ENCODE peak calls at places on chromosome 11, in six cellular contexts. V is fibroblast of lung, W is endothelial cell of umbilical vein, A is A549, U is dorsolateral prefrontal cortex, O is AG04450. J is an unnamed sample.

GRCh38 chr11:69295995-69296889 is 2.3 kb downstream of the MYEOV start:
- DNase-seq in V (peak), W (no peak), A (no peak), U (no peak), O (peak), J (no peak)

GRCh38 chr11:1879941-1880720 is 11.6 kb downstream of the PRR33 start:
- DNase-seq in V (peak), W (peak), A (no peak), U (peak), O (no peak), J (no peak)

GRCh38 chr11:66287256-66288137 is 1.4 kb downstream of the YIF1A start:
- DNase-seq in V (no peak), W (no peak), A (no peak), U (no peak), O (no peak), J (no peak)

GRCh38 chr11:121366970-121367369 is 74.4 kb downstream of the SC5D start:
- DNase-seq in V (no peak), W (no peak), A (no peak), U (no peak), O (no peak), J (no peak)

GRCh38 chr11:57224537-57224936 is 12.5 kb downstream of the APLNR start:
- DNase-seq in V (peak), W (no peak), A (peak), U (no peak), O (no peak), J (no peak)

GRCh38 chr11:57100638-57101312 is 81.0 kb upstream of the LRRC55 start:
- DNase-seq in V (no peak), W (peak), A (no peak), U (no peak), O (no peak), J (no peak)

GRCh38 chr11:133291672-133292265 is 240.5 kb downstream of the OPCML start:
- DNase-seq in V (no peak), W (no peak), A (no peak), U (no peak), O (no peak), J (no peak)

GRCh38 chr11:106585061-106585460 is 433.2 kb downstream of the GUCY1A2 start:
- DNase-seq in V (peak), W (no peak), A (no peak), U (no peak), O (no peak), J (no peak)

GRCh38 chr11:281486-282161 is 3.4 kb downstream of the NLRP6 start:
- DNase-seq in V (no peak), W (no peak), A (no peak), U (no peak), O (no peak), J (no peak)

GRCh38 chr11:96017872-96018271 is 94.0 kb upstream of the MTMR2 start:
- DNase-seq in V (no peak), W (no peak), A (no peak), U (no peak), O (no peak), J (no peak)

GRCh38 chr11:20387262-20388095 is at the start of gene PRMT3:
- DNase-seq in V (peak), W (peak), A (peak), U (peak), O (peak), J (peak)
- TF ChIP-seq CTCF in V (peak), W (peak), A (peak), U (peak), O (no peak), J (peak)

GRCh38 chr11:14522245-14522644 is 2.1 kb upstream of the PSMA1 start:
- DNase-seq in V (no peak), W (no peak), A (no peak), U (no peak), O (no peak), J (no peak)

GRCh38 chr11:14520902-14521151 is 641 bp upstream of the PSMA1 start:
- DNase-seq in V (no peak), W (no peak), A (no peak), U (no peak), O (no peak), J (no peak)

GRCh38 chr11:14520086-14520901 is at the start of gene PSMA1:
- DNase-seq in V (peak), W (peak), A (peak), U (peak), O (peak), J (peak)

GRCh38 chr11:14519692-14520085 is 497 bp downstream of the PSMA1 start:
- DNase-seq in V (peak), W (no peak), A (no peak), U (no peak), O (no peak), J (no peak)

GRCh38 chr11:14518820-14519219 is 1.4 kb downstream of the PSMA1 start:
- DNase-seq in V (no peak), W (no peak), A (no peak), U (no peak), O (no peak), J (no peak)
- H3K4me3 ChIP-seq in V (peak), W (peak), A (peak), U (peak), O (peak), J (peak)

DNA sequence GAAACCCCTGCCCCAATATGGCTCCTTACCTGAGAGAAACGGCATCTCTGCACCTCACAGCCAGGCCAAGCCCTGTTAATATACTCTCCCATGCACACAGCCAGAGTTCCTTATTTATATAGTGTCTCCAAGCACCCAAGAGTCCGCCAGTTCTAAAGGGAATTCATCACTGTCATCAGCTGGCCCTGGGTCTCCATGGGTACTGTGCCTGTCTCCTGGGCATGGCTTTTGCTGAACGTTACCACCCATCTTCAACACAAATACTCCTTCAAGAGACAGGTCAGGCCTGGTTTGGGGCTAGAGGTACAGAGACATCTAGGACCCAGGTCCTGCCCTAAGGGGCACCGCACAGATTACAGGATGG is 1.6 kb upstream of the ATG16L2 start:
- DNase-seq in V (no peak), W (no peak), A (no peak), U (no peak), O (no peak), J (no peak)
- TF ChIP-seq CTCF in V (no peak), W (no peak), A (no peak), U (no peak), O (no peak), J (no peak)

GRCh38 chr11:34086554-34087278 is 18.7 kb upstream of the NAT10 start:
- DNase-seq in V (peak), W (no peak), A (no peak), U (no peak), O (no peak), J (no peak)
- H3K4me3 ChIP-seq in V (no peak), W (no peak), A (no peak), U (no peak), O (no peak), J (no peak)

GRCh38 chr11:45658292-45658991 is 7.0 kb downstream of the CHST1 start:
- DNase-seq in V (peak), W (peak), A (no peak), U (peak), O (no peak), J (peak)
- TF ChIP-seq CTCF in V (no peak), W (no peak), A (no peak), U (no peak), O (no peak), J (no peak)

GRCh38 chr11:122813176-122813917 is 25.0 kb upstream of the CRTAM start:
- DNase-seq in V (no peak), W (no peak), A (no peak), U (no peak), O (no peak), J (no peak)
- H3K4me3 ChIP-seq in V (no peak), W (no peak), A (no peak), U (no peak), O (no peak), J (no peak)

DNA sequence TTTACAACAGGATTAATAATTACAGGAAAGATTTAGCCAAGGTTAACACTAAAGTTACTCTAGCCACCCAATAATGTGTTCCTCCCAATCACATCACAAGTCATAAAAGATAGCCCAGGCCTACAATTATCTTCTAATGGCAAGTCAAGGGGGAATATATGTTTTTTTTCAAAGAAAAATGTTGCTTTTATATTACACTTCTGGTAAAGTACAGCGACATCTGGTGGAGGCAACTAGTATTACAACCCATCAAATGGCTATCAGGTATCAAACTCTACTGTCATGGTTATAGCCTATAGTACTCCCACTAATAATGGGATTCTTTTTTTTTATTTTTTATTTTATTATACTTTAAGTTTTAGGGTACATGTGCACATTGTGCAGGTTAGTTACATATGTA is 71.8 kb downstream of the XRRA1 start:
- DNase-seq in V (no peak), W (no peak), A (no peak), U (no peak), O (no peak), J (no peak)
- TF ChIP-seq CTCF in V (peak), W (peak), A (peak), U (peak), O (peak), J (peak)

GRCh38 chr11:118610773-118611432 is 3.5 kb downstream of the PHLDB1 start:
- DNase-seq in V (peak), W (peak), A (peak), U (peak), O (no peak), J (no peak)

GRCh38 chr11:118614511-118614910 is 7.1 kb downstream of the PHLDB1 start:
- DNase-seq in V (no peak), W (no peak), A (no peak), U (no peak), O (no peak), J (no peak)

GRCh38 chr11:118610220-118610772 is 2.9 kb downstream of the PHLDB1 start:
- DNase-seq in V (no peak), W (peak), A (no peak), U (no peak), O (no peak), J (no peak)

GRCh38 chr11:118609380-118610219 is 2.2 kb downstream of the PHLDB1 start:
- DNase-seq in V (peak), W (peak), A (no peak), U (peak), O (no peak), J (no peak)

DNA sequence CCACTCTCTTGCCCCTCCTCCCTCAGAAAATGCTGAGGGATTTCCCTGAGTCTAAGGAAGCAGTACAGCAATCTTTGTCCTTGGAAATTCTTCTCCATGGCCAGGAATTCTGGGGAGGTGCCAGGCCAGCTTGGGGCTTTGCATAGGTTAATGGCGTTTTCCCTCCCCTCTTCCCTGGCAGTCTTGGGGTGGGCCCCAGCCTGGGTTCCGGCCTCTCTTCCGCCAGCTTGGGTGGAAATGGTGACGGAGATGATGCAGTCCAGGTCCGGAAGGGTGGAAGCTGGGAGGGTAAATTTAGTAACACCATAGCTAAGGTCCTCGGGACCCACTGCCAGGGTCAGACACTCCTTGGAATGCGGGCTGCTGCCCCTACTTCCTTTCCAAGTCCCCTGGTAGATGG is 5.0 kb downstream of the PHLDB1 start:
- DNase-seq in V (peak), W (peak), A (no peak), U (no peak), O (no peak), J (no peak)
- H3K4me3 ChIP-seq in V (no peak), W (peak), A (no peak), U (peak), O (peak), J (peak)